ENCODE peak calls at places on chromosomes 6 and 20, in ten cellular contexts. M is C1 segment of cervical spinal cord, E is NCI-H1105 treated with DMSO at 0.1 percent for 48 hours, F is cardiac muscle cell, H is T-helper 9 cell, R is ascending aorta, Y is germinal center, L is EH, S is occipital lobe, K is GM19239. N is an unnamed sample.

GRCh38 chr20:818001-818664 is 15.4 kb upstream of the FAM110A start:
- DNase-seq in M (no peak), E (no peak), F (no peak), H (no peak), R (no peak), Y (no peak), L (no peak), S (no peak), K (no peak), N (no peak)

GRCh38 chr6:128569737-128570438 is 49.5 kb upstream of the PTPRK start:
- DNase-seq in M (no peak), E (no peak), F (peak), H (no peak), R (no peak), Y (no peak), L (peak), S (no peak), K (no peak), N (no peak)

GRCh38 chr6:44850367-44850766 is 462.9 kb downstream of the CDC5L start:
- DNase-seq in M (no peak), E (no peak), F (no peak), H (no peak), R (no peak), Y (no peak), L (no peak), S (no peak), K (no peak), N (no peak)

GRCh38 chr6:112409311-112409710 is 62.2 kb downstream of the RFPL4B start:
- DNase-seq in M (no peak), E (no peak), F (no peak), H (no peak), R (no peak), Y (no peak), L (peak), S (no peak), K (no peak), N (no peak)

GRCh38 chr6:35977308-35977707 is 47.1 kb downstream of the SLC26A8 start:
- DNase-seq in M (no peak), E (peak), F (no peak), H (no peak), R (no peak), Y (no peak), L (no peak), S (no peak), K (no peak), N (no peak)

GRCh38 chr20:37669773-37670236 is 24.0 kb upstream of the CTNNBL1 start:
- DNase-seq in M (no peak), E (no peak), F (no peak), H (no peak), R (no peak), Y (no peak), L (no peak), S (no peak), K (no peak), N (no peak)

GRCh38 chr20:43849496-43850197 is 65.0 kb upstream of the TOX2 start:
- DNase-seq in M (no peak), E (peak), F (peak), H (no peak), R (no peak), Y (no peak), L (peak), S (no peak), K (no peak), N (no peak)

GRCh38 chr20:43191946-43192847 is 2.5 kb upstream of the PTPRT start:
- DNase-seq in M (peak), E (peak), F (peak), H (no peak), R (no peak), Y (peak), L (peak), S (no peak), K (peak), N (peak)

GRCh38 chr20:50295762-50296449 is 105.3 kb downstream of the CEBPB start:
- DNase-seq in M (peak), E (peak), F (no peak), H (no peak), R (no peak), Y (no peak), L (no peak), S (no peak), K (no peak), N (peak)

GRCh38 chr20:61734733-61735502 is 330.8 kb downstream of the TAF4 start:
- DNase-seq in M (no peak), E (no peak), F (no peak), H (no peak), R (no peak), Y (no peak), L (no peak), S (no peak), K (no peak), N (no peak)

GRCh38 chr20:62894261-62894660 is 32.0 kb downstream of the DIDO1 start:
- DNase-seq in M (no peak), E (no peak), F (no peak), H (no peak), R (no peak), Y (no peak), L (no peak), S (no peak), K (no peak), N (no peak)

GRCh38 chr6:93358435-93358834 is 60.9 kb downstream of the EPHA7 start:
- DNase-seq in M (no peak), E (peak), F (no peak), H (no peak), R (no peak), Y (no peak), L (no peak), S (no peak), K (no peak), N (no peak)

GRCh38 chr6:133170602-133171001 is 70.6 kb upstream of the EYA4 start:
- DNase-seq in M (no peak), E (no peak), F (no peak), H (no peak), R (no peak), Y (no peak), L (no peak), S (no peak), K (no peak), N (no peak)

GRCh38 chr6:169371344-169372144 is 117.9 kb upstream of the THBS2 start:
- DNase-seq in M (no peak), E (peak), F (peak), H (no peak), R (no peak), Y (no peak), L (peak), S (no peak), K (no peak), N (no peak)

GRCh38 chr6:37202788-37203491 is 33.0 kb downstream of the PIM1 start:
- DNase-seq in M (no peak), E (no peak), F (no peak), H (no peak), R (no peak), Y (no peak), L (no peak), S (no peak), K (no peak), N (no peak)

N was measured in posterior cingulate gyrus.